ENCODE peak calls at places on chromosomes 1 and 21, in seven cellular contexts. L, R, Q, S, B, F and X are unnamed samples.

GRCh38 chr1:246198141-246198820 is 308.8 kb downstream of the SMYD3 start:
- DNase-seq in L (no peak), R (no peak), Q (no peak), S (no peak), B (no peak), F (no peak), X (no peak)

GRCh38 chr1:56473582-56474270 is 105.6 kb downstream of the PLPP3 start:
- DNase-seq in L (no peak), R (no peak), Q (no peak), S (no peak), B (no peak), F (no peak), X (peak; percentile 41)

GRCh38 chr1:160007577-160008200 is 24.1 kb downstream of the PIGM start:
- DNase-seq in L (no peak), R (no peak), Q (peak; percentile 42), S (no peak), B (peak; percentile 34), F (no peak), X (peak; percentile 55)

GRCh38 chr1:156601122-156601830 is at the start of gene GPATCH4:
- DNase-seq in L (peak; percentile 64), R (peak; percentile 79), Q (peak; percentile 85), S (peak; percentile 86), B (peak; percentile 76), F (peak; percentile 73), X (peak; percentile 95)

GRCh38 chr1:103250441-103250861 is 142.1 kb upstream of the COL11A1 start:
- DNase-seq in L (no peak), R (no peak), Q (no peak), S (peak; percentile 49), B (no peak), F (no peak), X (peak; percentile 5)

GRCh38 chr21:29299046-29299905 is 554 bp downstream of the BACH1 start:
- DNase-seq in L (peak; percentile 54), R (peak; percentile 64), Q (peak; percentile 54), S (no peak), B (peak; percentile 49), F (peak; percentile 77), X (peak; percentile 66)

GRCh38 chr1:207217778-207218511 is 103.5 kb upstream of the CD55 start:
- DNase-seq in L (no peak), R (no peak), Q (no peak), S (no peak), B (no peak), F (no peak), X (no peak)

GRCh38 chr1:64518692-64519481 is 49.0 kb downstream of the CACHD1 start:
- DNase-seq in L (no peak), R (no peak), Q (no peak), S (no peak), B (no peak), F (no peak), X (no peak)

GRCh38 chr1:225845633-225846259 is 35.8 kb downstream of the EPHX1 start:
- DNase-seq in L (peak; percentile 79), R (peak; percentile 40), Q (peak; percentile 87), S (peak; percentile 88), B (peak; percentile 86), F (peak; percentile 82), X (peak; percentile 84)

GRCh38 chr1:37477198-37477931 is 3.0 kb downstream of the ZC3H12A start:
- DNase-seq in L (no peak), R (peak; percentile 88), Q (peak; percentile 88), S (peak; percentile 68), B (peak; percentile 53), F (peak; percentile 33), X (peak; percentile 50)

GRCh38 chr1:183163311-183163710 is 22.8 kb upstream of the LAMC2 start:
- DNase-seq in L (no peak), R (no peak), Q (peak; percentile 94), S (no peak), B (peak; percentile 74), F (no peak), X (peak; percentile 91)

GRCh38 chr21:41207401-41208388 is 39.7 kb downstream of the BACE2 start:
- DNase-seq in L (no peak), R (no peak), Q (peak; percentile 81), S (no peak), B (no peak), F (peak; percentile 46), X (peak; percentile 84)

GRCh38 chr1:156104065-156104810 is 10.3 kb upstream of the LMNA start:
- DNase-seq in L (peak; percentile 92), R (no peak), Q (peak; percentile 95), S (no peak), B (peak; percentile 94), F (peak; percentile 63), X (peak; percentile 84)

GRCh38 chr1:7462627-7463026 is 308.5 kb upstream of the VAMP3 start:
- DNase-seq in L (no peak), R (no peak), Q (no peak), S (no peak), B (no peak), F (no peak), X (no peak)

GRCh38 chr1:232962761-232963357 is 12.4 kb downstream of the NTPCR start:
- DNase-seq in L (no peak), R (no peak), Q (no peak), S (no peak), B (no peak), F (no peak), X (peak; percentile 55)

GRCh38 chr1:9294440-9294773 is 1.7 kb downstream of the SPSB1 start:
- DNase-seq in L (no peak), R (no peak), Q (peak; percentile 84), S (no peak), B (peak; percentile 74), F (no peak), X (peak; percentile 67)

GRCh38 chr1:176843352-176844297 is 320.9 kb downstream of the ASTN1 start:
- DNase-seq in L (no peak), R (no peak), Q (peak; percentile 58), S (no peak), B (peak; percentile 30), F (peak; percentile 13), X (peak; percentile 53)

GRCh38 chr1:50181027-50181663 is 72.4 kb downstream of the ELAVL4 start:
- DNase-seq in L (no peak), R (no peak), Q (peak; percentile 18), S (no peak), B (no peak), F (no peak), X (no peak)

GRCh38 chr1:229752679-229753078 is 126.6 kb downstream of the URB2 start:
- DNase-seq in L (no peak), R (no peak), Q (no peak), S (no peak), B (no peak), F (no peak), X (no peak)

GRCh38 chr1:117754061-117754969 is 148.5 kb downstream of the TENT5C start:
- DNase-seq in L (no peak), R (peak; percentile 46), Q (peak; percentile 67), S (peak; percentile 70), B (peak; percentile 68), F (peak; percentile 29), X (peak; percentile 72)

GRCh38 chr1:100502052-100502792 is 35.7 kb upstream of the GPR88 start:
- DNase-seq in L (no peak), R (no peak), Q (peak; percentile 90), S (no peak), B (peak; percentile 14), F (no peak), X (peak; percentile 50)

GRCh38 chr1:165075725-165076370 is 280.7 kb downstream of the LMX1A start:
- DNase-seq in L (no peak), R (no peak), Q (peak; percentile 22), S (no peak), B (peak; percentile 13), F (no peak), X (peak; percentile 39)

GRCh38 chr1:28915036-28915895 is 897 bp downstream of the EPB41 start:
- DNase-seq in L (no peak), R (peak; percentile 26), Q (peak; percentile 59), S (peak; percentile 67), B (peak; percentile 25), F (no peak), X (peak; percentile 28)

GRCh38 chr1:243482237-243483022 is 226.6 kb downstream of the SDCCAG8 start:
- DNase-seq in L (no peak), R (no peak), Q (peak; percentile 81), S (peak; percentile 69), B (peak; percentile 65), F (no peak), X (peak; percentile 82)

GRCh38 chr1:182968846-182969734 is 16.1 kb upstream of the SHCBP1L start:
- DNase-seq in L (no peak), R (no peak), Q (peak; percentile 57), S (no peak), B (no peak), F (no peak), X (peak; percentile 24)

GRCh38 chr1:203152158-203153034 is 23.2 kb downstream of the MYBPH start:
- DNase-seq in L (no peak), R (no peak), Q (peak; percentile 77), S (no peak), B (peak; percentile 90), F (no peak), X (peak; percentile 35)

GRCh38 chr1:22039594-22040347 is 12.7 kb upstream of the CDC42 start:
- DNase-seq in L (no peak), R (peak; percentile 88), Q (peak; percentile 68), S (no peak), B (peak; percentile 32), F (peak; percentile 56), X (peak; percentile 88)

GRCh38 chr1:178122283-178122682 is 28.4 kb downstream of the RASAL2 start:
- DNase-seq in L (no peak), R (no peak), Q (no peak), S (no peak), B (no peak), F (no peak), X (no peak)

DNA sequence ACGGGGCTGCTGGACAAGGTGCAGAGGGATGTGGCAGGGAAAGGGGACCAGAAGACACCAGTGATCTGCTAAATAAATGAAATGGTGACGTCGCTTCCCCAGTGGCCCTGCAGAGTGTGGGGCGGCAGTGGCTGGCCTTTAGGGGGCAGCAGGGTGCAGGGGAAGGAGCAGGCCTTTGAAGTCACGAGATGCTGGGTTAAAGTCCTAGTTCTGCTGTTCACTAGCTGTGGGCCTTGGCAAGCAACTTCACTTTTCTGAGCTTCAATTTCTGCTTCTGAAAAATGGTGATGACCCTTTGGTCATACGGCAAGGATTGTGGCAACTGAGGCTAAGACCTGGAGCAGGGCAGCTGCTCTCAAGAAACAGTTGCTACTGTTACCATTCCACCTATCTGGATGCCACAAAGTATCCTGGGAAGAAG is 9.2 kb upstream of the GALE start:
- DNase-seq in L (peak; percentile 70), R (peak; percentile 84), Q (peak; percentile 75), S (peak; percentile 86), B (peak; percentile 64), F (peak; percentile 76), X (peak; percentile 75)
- TF ChIP-seq CTCF in L (no peak), R (peak; percentile 83), Q (peak; percentile 84), S (peak; percentile 90), B (peak; percentile 62), F (peak; percentile 78), X (peak; percentile 92)

GRCh38 chr1:91617242-91617837 is 116.7 kb downstream of the CDC7 start:
- DNase-seq in L (no peak), R (no peak), Q (no peak), S (peak; percentile 65), B (no peak), F (peak; percentile 44), X (no peak)
- TF ChIP-seq CTCF in L (no peak), R (peak; percentile 55), Q (no peak), S (peak; percentile 76), B (no peak), F (peak; percentile 49), X (peak; percentile 23)

GRCh38 chr1:25486602-25487001 is 55.9 kb downstream of the MACO1 start:
- DNase-seq in L (no peak), R (no peak), Q (peak; percentile 29), S (no peak), B (no peak), F (no peak), X (peak; percentile 34)
- TF ChIP-seq CTCF in L (no peak), R (no peak), Q (no peak), S (peak; percentile 38), B (no peak), F (no peak), X (peak; percentile 30)

GRCh38 chr21:36035381-36035791 is 24.9 kb downstream of the SETD4 start:
- DNase-seq in L (no peak), R (no peak), Q (no peak), S (no peak), B (no peak), F (no peak), X (no peak)
- TF ChIP-seq CTCF in L (no peak), R (no peak), Q (no peak), S (peak; percentile 53), B (no peak), F (no peak), X (no peak)